ENCODE peak calls at places on chromosomes 13 and 19, in nine cellular contexts. One of them, this sample, is unnamed. For H3K27me3, the result is how much of the 10 kb centered on the place peaks cover.

GRCh38 chr13:30002577-30002976 is 152.2 kb upstream of the UBL3 start:
- DNase-seq in astrocyte: peak
- DNase-seq in dorsolateral prefrontal cortex: no peak
- DNase-seq in small intestine: no peak
- DNase-seq in lower lobe of right lung: no peak
- DNase-seq in aorta: no peak
- DNase-seq in endothelial cell of umbilical vein: no peak
- DNase-seq in ovary: no peak
- DNase-seq in heart left ventricle: no peak
- DNase-seq in this sample: no peak

GRCh38 chr19:8488351-8488750 is 14.1 kb downstream of the PRAM1 start:
- DNase-seq in astrocyte: no peak
- DNase-seq in dorsolateral prefrontal cortex: no peak
- DNase-seq in small intestine: no peak
- DNase-seq in lower lobe of right lung: no peak
- DNase-seq in aorta: no peak
- DNase-seq in endothelial cell of umbilical vein: no peak
- DNase-seq in ovary: no peak
- DNase-seq in heart left ventricle: peak
- DNase-seq in this sample: no peak

GRCh38 chr19:19956431-19957075 is 55.8 kb downstream of the ZNF93 start:
- DNase-seq in astrocyte: no peak
- DNase-seq in dorsolateral prefrontal cortex: no peak
- DNase-seq in small intestine: no peak
- DNase-seq in lower lobe of right lung: no peak
- DNase-seq in aorta: no peak
- DNase-seq in endothelial cell of umbilical vein: no peak
- DNase-seq in ovary: no peak
- DNase-seq in heart left ventricle: no peak
- DNase-seq in this sample: no peak

GRCh38 chr19:40565910-40566495 is 10.7 kb upstream of the SHKBP1 start:
- DNase-seq in astrocyte: no peak
- DNase-seq in dorsolateral prefrontal cortex: no peak
- DNase-seq in small intestine: no peak
- DNase-seq in lower lobe of right lung: no peak
- DNase-seq in aorta: no peak
- DNase-seq in endothelial cell of umbilical vein: no peak
- DNase-seq in ovary: no peak
- DNase-seq in heart left ventricle: peak
- DNase-seq in this sample: no peak

GRCh38 chr19:30784850-30785459 is 412.8 kb downstream of the ZNF536 start:
- DNase-seq in astrocyte: no peak
- DNase-seq in dorsolateral prefrontal cortex: no peak
- DNase-seq in small intestine: peak
- DNase-seq in lower lobe of right lung: peak
- DNase-seq in aorta: no peak
- DNase-seq in endothelial cell of umbilical vein: no peak
- DNase-seq in ovary: peak
- DNase-seq in heart left ventricle: peak
- DNase-seq in this sample: peak

GRCh38 chr19:2474232-2475017 is 1.5 kb upstream of the GADD45B start:
- DNase-seq in astrocyte: peak
- DNase-seq in dorsolateral prefrontal cortex: no peak
- DNase-seq in small intestine: peak
- DNase-seq in lower lobe of right lung: peak
- DNase-seq in aorta: peak
- DNase-seq in endothelial cell of umbilical vein: peak
- DNase-seq in ovary: peak
- DNase-seq in heart left ventricle: peak
- DNase-seq in this sample: peak

GRCh38 chr13:111115841-111116500 is 861 bp downstream of the ARHGEF7 start:
- DNase-seq in astrocyte: peak
- DNase-seq in dorsolateral prefrontal cortex: no peak
- DNase-seq in small intestine: peak
- DNase-seq in lower lobe of right lung: no peak
- DNase-seq in aorta: no peak
- DNase-seq in endothelial cell of umbilical vein: peak
- DNase-seq in ovary: peak
- DNase-seq in heart left ventricle: peak
- DNase-seq in this sample: no peak

GRCh38 chr19:12890787-12891552 is at the start of gene GCDH:
- DNase-seq in astrocyte: peak
- DNase-seq in dorsolateral prefrontal cortex: peak
- DNase-seq in small intestine: peak
- DNase-seq in lower lobe of right lung: peak
- DNase-seq in aorta: peak
- DNase-seq in endothelial cell of umbilical vein: peak
- DNase-seq in ovary: peak
- DNase-seq in heart left ventricle: peak
- DNase-seq in this sample: peak

GRCh38 chr13:53783466-53783865 is 754.9 kb downstream of the OLFM4 start:
- DNase-seq in astrocyte: no peak
- DNase-seq in dorsolateral prefrontal cortex: no peak
- DNase-seq in small intestine: peak
- DNase-seq in lower lobe of right lung: no peak
- DNase-seq in aorta: peak
- DNase-seq in endothelial cell of umbilical vein: no peak
- DNase-seq in ovary: no peak
- DNase-seq in heart left ventricle: no peak
- DNase-seq in this sample: no peak

GRCh38 chr19:34217952-34218817 is 36.2 kb upstream of the GARRE1 start:
- DNase-seq in astrocyte: peak
- DNase-seq in dorsolateral prefrontal cortex: no peak
- DNase-seq in small intestine: peak
- DNase-seq in lower lobe of right lung: no peak
- DNase-seq in aorta: no peak
- DNase-seq in endothelial cell of umbilical vein: peak
- DNase-seq in ovary: no peak
- DNase-seq in heart left ventricle: no peak
- DNase-seq in this sample: no peak

GRCh38 chr19:900302-901111 is 7.2 kb downstream of the RNU6-9 start:
- DNase-seq in astrocyte: no peak
- DNase-seq in dorsolateral prefrontal cortex: no peak
- DNase-seq in small intestine: peak
- DNase-seq in lower lobe of right lung: no peak
- DNase-seq in aorta: no peak
- DNase-seq in endothelial cell of umbilical vein: no peak
- DNase-seq in ovary: no peak
- DNase-seq in heart left ventricle: no peak
- DNase-seq in this sample: no peak

GRCh38 chr13:73647417-73647816 is 486.8 kb downstream of the KLF12 start:
- DNase-seq in astrocyte: no peak
- DNase-seq in dorsolateral prefrontal cortex: no peak
- DNase-seq in small intestine: no peak
- DNase-seq in lower lobe of right lung: no peak
- DNase-seq in aorta: no peak
- DNase-seq in endothelial cell of umbilical vein: no peak
- DNase-seq in ovary: no peak
- DNase-seq in heart left ventricle: no peak
- DNase-seq in this sample: no peak

GRCh38 chr13:31896427-31896826 is 135.1 kb upstream of the FRY start:
- DNase-seq in astrocyte: peak
- DNase-seq in dorsolateral prefrontal cortex: no peak
- DNase-seq in small intestine: no peak
- DNase-seq in lower lobe of right lung: no peak
- DNase-seq in aorta: no peak
- DNase-seq in endothelial cell of umbilical vein: no peak
- DNase-seq in ovary: no peak
- DNase-seq in heart left ventricle: no peak
- DNase-seq in this sample: no peak

GRCh38 chr13:48585456-48585840 is 52.6 kb upstream of the RCBTB2 start:
- DNase-seq in astrocyte: peak
- DNase-seq in dorsolateral prefrontal cortex: no peak
- DNase-seq in small intestine: peak
- DNase-seq in lower lobe of right lung: no peak
- DNase-seq in aorta: no peak
- DNase-seq in endothelial cell of umbilical vein: peak
- DNase-seq in ovary: no peak
- DNase-seq in heart left ventricle: no peak
- DNase-seq in this sample: peak

GRCh38 chr19:6287269-6287885 is 7.6 kb upstream of the MLLT1 start:
- DNase-seq in astrocyte: no peak
- DNase-seq in dorsolateral prefrontal cortex: no peak
- DNase-seq in small intestine: no peak
- DNase-seq in lower lobe of right lung: peak
- DNase-seq in aorta: no peak
- DNase-seq in endothelial cell of umbilical vein: no peak
- DNase-seq in ovary: no peak
- DNase-seq in heart left ventricle: no peak
- DNase-seq in this sample: no peak

GRCh38 chr13:59391696-59392095 is 772.0 kb downstream of the DIAPH3 start:
- DNase-seq in astrocyte: peak
- DNase-seq in dorsolateral prefrontal cortex: no peak
- DNase-seq in small intestine: peak
- DNase-seq in lower lobe of right lung: no peak
- DNase-seq in aorta: no peak
- DNase-seq in endothelial cell of umbilical vein: peak
- DNase-seq in ovary: no peak
- DNase-seq in heart left ventricle: no peak
- DNase-seq in this sample: peak

GRCh38 chr19:4300589-4300988 is 1.6 kb downstream of the TMIGD2 start:
- DNase-seq in astrocyte: no peak
- DNase-seq in dorsolateral prefrontal cortex: no peak
- DNase-seq in small intestine: no peak
- DNase-seq in lower lobe of right lung: no peak
- DNase-seq in aorta: no peak
- DNase-seq in endothelial cell of umbilical vein: no peak
- DNase-seq in ovary: no peak
- DNase-seq in heart left ventricle: no peak
- DNase-seq in this sample: no peak

GRCh38 chr19:4303778-4304508 is 455 bp upstream of the FSD1 start:
- DNase-seq in astrocyte: no peak
- DNase-seq in dorsolateral prefrontal cortex: no peak
- DNase-seq in small intestine: peak
- DNase-seq in lower lobe of right lung: no peak
- DNase-seq in aorta: no peak
- DNase-seq in endothelial cell of umbilical vein: no peak
- DNase-seq in ovary: no peak
- DNase-seq in heart left ventricle: no peak
- DNase-seq in this sample: no peak

GRCh38 chr19:4304509-4305252 is at the start of gene FSD1:
- DNase-seq in astrocyte: no peak
- DNase-seq in dorsolateral prefrontal cortex: no peak
- DNase-seq in small intestine: no peak
- DNase-seq in lower lobe of right lung: no peak
- DNase-seq in aorta: peak
- DNase-seq in endothelial cell of umbilical vein: peak
- DNase-seq in ovary: peak
- DNase-seq in heart left ventricle: no peak
- DNase-seq in this sample: no peak

GRCh38 chr19:4301590-4302237 is 475 bp downstream of the TMIGD2 start:
- DNase-seq in astrocyte: no peak
- DNase-seq in dorsolateral prefrontal cortex: no peak
- DNase-seq in small intestine: no peak
- DNase-seq in lower lobe of right lung: no peak
- DNase-seq in aorta: no peak
- DNase-seq in endothelial cell of umbilical vein: no peak
- DNase-seq in ovary: no peak
- DNase-seq in heart left ventricle: no peak
- DNase-seq in this sample: no peak

DNA sequence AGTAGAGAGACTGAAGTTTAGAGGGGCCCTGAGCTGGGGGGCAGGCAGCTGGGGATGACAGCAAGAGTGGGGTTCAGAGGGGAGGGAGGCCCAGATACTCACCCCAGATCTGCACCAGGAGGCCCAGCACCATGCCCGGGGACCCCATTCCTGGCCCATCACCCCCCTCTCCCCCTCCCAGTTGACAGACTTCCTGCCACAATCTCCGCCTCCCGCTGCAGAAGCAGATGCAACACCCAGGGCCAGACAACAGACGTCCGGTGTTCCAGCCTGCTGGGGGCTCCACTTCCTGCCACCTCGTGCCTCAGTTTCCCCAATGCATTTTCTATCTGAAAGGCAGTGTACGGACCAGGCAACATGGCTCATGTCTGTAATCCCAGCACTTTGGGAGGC is at the start of gene TMIGD2:
- DNase-seq in astrocyte: no peak
- DNase-seq in dorsolateral prefrontal cortex: no peak
- DNase-seq in small intestine: peak
- DNase-seq in lower lobe of right lung: no peak
- DNase-seq in aorta: no peak
- DNase-seq in endothelial cell of umbilical vein: no peak
- DNase-seq in ovary: no peak
- DNase-seq in heart left ventricle: no peak
- DNase-seq in this sample: no peak
- H3K27me3 ChIP-seq in astrocyte: under half
- H3K27me3 ChIP-seq in dorsolateral prefrontal cortex: under half
- H3K27me3 ChIP-seq in small intestine: under half
- H3K27me3 ChIP-seq in lower lobe of right lung: under half
- H3K27me3 ChIP-seq in aorta: under half
- H3K27me3 ChIP-seq in endothelial cell of umbilical vein: under half
- H3K27me3 ChIP-seq in ovary: under half
- H3K27me3 ChIP-seq in heart left ventricle: under half
- H3K27me3 ChIP-seq in this sample: under half

GRCh38 chr13:78608705-78609463 is 5.5 kb upstream of the POU4F1 start:
- DNase-seq in astrocyte: no peak
- DNase-seq in dorsolateral prefrontal cortex: no peak
- DNase-seq in small intestine: no peak
- DNase-seq in lower lobe of right lung: no peak
- DNase-seq in aorta: peak
- DNase-seq in endothelial cell of umbilical vein: peak
- DNase-seq in ovary: no peak
- DNase-seq in heart left ventricle: no peak
- DNase-seq in this sample: no peak
- H3K27me3 ChIP-seq in astrocyte: half or more
- H3K27me3 ChIP-seq in dorsolateral prefrontal cortex: under half
- H3K27me3 ChIP-seq in small intestine: under half
- H3K27me3 ChIP-seq in lower lobe of right lung: half or more
- H3K27me3 ChIP-seq in aorta: under half
- H3K27me3 ChIP-seq in endothelial cell of umbilical vein: under half
- H3K27me3 ChIP-seq in ovary: under half
- H3K27me3 ChIP-seq in heart left ventricle: half or more
- H3K27me3 ChIP-seq in this sample: half or more

GRCh38 chr13:38376551-38376950 is 26.9 kb downstream of the UFM1 start:
- DNase-seq in astrocyte: no peak
- DNase-seq in dorsolateral prefrontal cortex: no peak
- DNase-seq in small intestine: no peak
- DNase-seq in lower lobe of right lung: no peak
- DNase-seq in aorta: no peak
- DNase-seq in endothelial cell of umbilical vein: no peak
- DNase-seq in ovary: no peak
- DNase-seq in heart left ventricle: no peak
- DNase-seq in this sample: no peak
- H3K27me3 ChIP-seq in astrocyte: under half
- H3K27me3 ChIP-seq in dorsolateral prefrontal cortex: under half
- H3K27me3 ChIP-seq in small intestine: under half
- H3K27me3 ChIP-seq in lower lobe of right lung: under half
- H3K27me3 ChIP-seq in aorta: under half
- H3K27me3 ChIP-seq in endothelial cell of umbilical vein: under half
- H3K27me3 ChIP-seq in ovary: under half
- H3K27me3 ChIP-seq in heart left ventricle: under half
- H3K27me3 ChIP-seq in this sample: under half

DNA sequence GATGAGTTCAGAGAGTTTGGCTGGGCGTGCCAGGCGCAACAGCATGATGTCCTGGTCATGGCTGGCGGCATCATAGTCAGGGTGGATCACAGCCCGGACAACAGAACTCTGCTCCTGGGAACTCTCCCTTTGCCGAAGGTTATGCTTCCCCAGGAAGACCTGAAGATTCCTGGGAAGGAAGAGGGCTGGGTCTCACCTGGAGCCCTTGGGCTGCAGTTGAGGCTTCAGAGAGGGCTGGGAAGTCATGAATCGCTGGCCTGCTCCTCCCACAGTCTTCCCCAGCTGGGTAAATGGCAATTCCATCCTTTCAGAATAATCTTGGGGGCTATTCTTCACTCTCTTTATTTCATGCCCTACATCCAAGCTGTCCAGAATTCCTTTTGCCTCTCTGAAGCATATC is 6.0 kb downstream of the KLK6 start:
- DNase-seq in astrocyte: no peak
- DNase-seq in dorsolateral prefrontal cortex: no peak
- DNase-seq in small intestine: no peak
- DNase-seq in lower lobe of right lung: no peak
- DNase-seq in aorta: no peak
- DNase-seq in endothelial cell of umbilical vein: no peak
- DNase-seq in ovary: no peak
- DNase-seq in heart left ventricle: no peak
- DNase-seq in this sample: no peak
- H3K27me3 ChIP-seq in astrocyte: under half
- H3K27me3 ChIP-seq in dorsolateral prefrontal cortex: under half
- H3K27me3 ChIP-seq in small intestine: under half
- H3K27me3 ChIP-seq in lower lobe of right lung: under half
- H3K27me3 ChIP-seq in aorta: under half
- H3K27me3 ChIP-seq in endothelial cell of umbilical vein: under half
- H3K27me3 ChIP-seq in ovary: under half
- H3K27me3 ChIP-seq in heart left ventricle: under half
- H3K27me3 ChIP-seq in this sample: under half